ENCODE peak calls at places on chromosomes 2 and 18, in six cellular contexts. One of them, this sample, is unnamed.

GRCh38 chr18:13530879-13531387 is 195.4 kb downstream of the FAM210A start:
- DNase-seq in brain microvascular endothelial cell: peak
- DNase-seq in fibroblast of lung: peak
- DNase-seq in Peyer's patch: peak
- DNase-seq in HCT116: peak
- DNase-seq in fibroblast of pulmonary artery: peak
- DNase-seq in this sample: peak

GRCh38 chr18:75491361-75491760 is 63.9 kb upstream of the SMIM21 start:
- DNase-seq in brain microvascular endothelial cell: no peak
- DNase-seq in fibroblast of lung: no peak
- DNase-seq in Peyer's patch: no peak
- DNase-seq in HCT116: no peak
- DNase-seq in fibroblast of pulmonary artery: no peak
- DNase-seq in this sample: no peak

GRCh38 chr2:200156140-200156858 is 150.2 kb upstream of the SPATS2L start:
- DNase-seq in brain microvascular endothelial cell: peak
- DNase-seq in fibroblast of lung: peak
- DNase-seq in Peyer's patch: no peak
- DNase-seq in HCT116: no peak
- DNase-seq in fibroblast of pulmonary artery: peak
- DNase-seq in this sample: peak

GRCh38 chr2:109062558-109063325 is 66.3 kb upstream of the SH3RF3 start:
- DNase-seq in brain microvascular endothelial cell: no peak
- DNase-seq in fibroblast of lung: no peak
- DNase-seq in Peyer's patch: no peak
- DNase-seq in HCT116: no peak
- DNase-seq in fibroblast of pulmonary artery: no peak
- DNase-seq in this sample: no peak

GRCh38 chr2:196442211-196442610 is 197.3 kb upstream of the CCDC150 start:
- DNase-seq in brain microvascular endothelial cell: no peak
- DNase-seq in fibroblast of lung: no peak
- DNase-seq in Peyer's patch: no peak
- DNase-seq in HCT116: no peak
- DNase-seq in fibroblast of pulmonary artery: no peak
- DNase-seq in this sample: no peak

GRCh38 chr2:73532381-73532780 is 109.8 kb downstream of the NAT8 start:
- DNase-seq in brain microvascular endothelial cell: no peak
- DNase-seq in fibroblast of lung: no peak
- DNase-seq in Peyer's patch: no peak
- DNase-seq in HCT116: no peak
- DNase-seq in fibroblast of pulmonary artery: no peak
- DNase-seq in this sample: no peak

GRCh38 chr2:52113338-52113737 is 1081.4 kb upstream of the NRXN1 start:
- DNase-seq in brain microvascular endothelial cell: peak
- DNase-seq in fibroblast of lung: peak
- DNase-seq in Peyer's patch: no peak
- DNase-seq in HCT116: no peak
- DNase-seq in fibroblast of pulmonary artery: peak
- DNase-seq in this sample: no peak

GRCh38 chr2:166117491-166117890 is 10.3 kb downstream of the SCN1A start:
- DNase-seq in brain microvascular endothelial cell: no peak
- DNase-seq in fibroblast of lung: no peak
- DNase-seq in Peyer's patch: no peak
- DNase-seq in HCT116: no peak
- DNase-seq in fibroblast of pulmonary artery: no peak
- DNase-seq in this sample: no peak

GRCh38 chr18:37085362-37085761 is 256.4 kb downstream of the KIAA1328 start:
- DNase-seq in brain microvascular endothelial cell: no peak
- DNase-seq in fibroblast of lung: no peak
- DNase-seq in Peyer's patch: no peak
- DNase-seq in HCT116: no peak
- DNase-seq in fibroblast of pulmonary artery: no peak
- DNase-seq in this sample: no peak

GRCh38 chr2:218002103-218002502 is 692 bp downstream of the TNS1 start:
- DNase-seq in brain microvascular endothelial cell: no peak
- DNase-seq in fibroblast of lung: no peak
- DNase-seq in Peyer's patch: no peak
- DNase-seq in HCT116: no peak
- DNase-seq in fibroblast of pulmonary artery: no peak
- DNase-seq in this sample: no peak
- H3K4me3 ChIP-seq in brain microvascular endothelial cell: peak
- H3K4me3 ChIP-seq in fibroblast of lung: peak
- H3K4me3 ChIP-seq in Peyer's patch: peak
- H3K4me3 ChIP-seq in HCT116: no peak
- H3K4me3 ChIP-seq in fibroblast of pulmonary artery: peak
- H3K4me3 ChIP-seq in this sample: peak

DNA sequence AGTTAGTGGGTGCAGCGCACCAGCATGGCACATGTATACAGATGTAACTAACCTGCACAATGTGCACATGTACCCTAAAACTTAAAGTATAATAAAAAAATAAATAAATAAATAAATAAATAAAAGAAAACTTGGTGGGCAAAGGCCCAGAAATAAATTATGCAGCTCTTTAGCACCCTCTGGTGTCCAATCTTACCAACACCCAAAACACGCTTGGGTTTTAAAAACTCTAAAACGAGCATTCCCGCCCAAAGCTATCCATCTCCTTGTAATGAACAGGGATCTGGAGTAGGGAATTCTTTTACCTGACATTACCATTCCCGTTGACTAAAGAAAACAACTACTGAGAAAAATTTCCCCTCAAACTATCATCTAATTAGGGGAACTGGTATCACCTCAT is 2005.9 kb upstream of the CELF4 start:
- DNase-seq in brain microvascular endothelial cell: peak
- DNase-seq in fibroblast of lung: peak
- DNase-seq in Peyer's patch: no peak
- DNase-seq in HCT116: no peak
- DNase-seq in fibroblast of pulmonary artery: peak
- DNase-seq in this sample: peak
- TF ChIP-seq CTCF in brain microvascular endothelial cell: peak
- TF ChIP-seq CTCF in fibroblast of lung: peak
- TF ChIP-seq CTCF in Peyer's patch: peak
- TF ChIP-seq CTCF in HCT116: peak
- TF ChIP-seq CTCF in fibroblast of pulmonary artery: peak
- TF ChIP-seq CTCF in this sample: peak

DNA sequence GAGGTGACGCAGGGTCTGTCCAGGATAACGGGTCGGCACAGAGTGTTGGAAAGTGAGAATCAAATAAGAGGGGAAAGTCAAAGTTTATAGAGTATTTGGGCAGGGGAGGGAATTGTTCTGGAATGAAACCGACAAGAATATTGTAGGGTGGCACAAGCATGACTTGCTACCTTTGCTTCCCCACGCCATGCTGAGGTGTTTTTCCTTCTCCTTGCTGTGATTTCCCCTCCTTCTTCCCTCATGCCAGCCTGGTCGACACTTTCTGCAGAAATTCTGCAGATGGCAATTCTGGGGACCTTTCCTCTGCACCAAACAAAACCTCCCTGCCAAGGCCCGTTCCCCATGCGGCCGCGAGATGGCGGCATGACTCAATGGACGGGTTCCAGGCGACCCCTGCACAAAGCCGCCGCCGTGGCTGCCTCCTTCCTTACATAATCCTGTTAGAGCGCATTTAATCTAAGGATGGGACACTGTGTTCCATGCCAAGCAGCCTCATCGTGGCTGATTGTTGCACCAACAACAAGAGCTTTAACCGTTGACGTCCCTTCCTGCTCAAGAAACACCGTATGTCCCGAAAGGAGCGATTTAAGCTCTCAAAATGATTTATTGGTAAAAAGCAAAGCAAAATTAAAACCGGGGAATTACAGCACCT is at the start of gene MRO:
- DNase-seq in brain microvascular endothelial cell: peak
- DNase-seq in fibroblast of lung: peak
- DNase-seq in Peyer's patch: peak
- DNase-seq in HCT116: no peak
- DNase-seq in fibroblast of pulmonary artery: peak
- DNase-seq in this sample: peak
- H3K4me3 ChIP-seq in brain microvascular endothelial cell: peak
- H3K4me3 ChIP-seq in fibroblast of lung: peak
- H3K4me3 ChIP-seq in Peyer's patch: peak
- H3K4me3 ChIP-seq in HCT116: peak
- H3K4me3 ChIP-seq in fibroblast of pulmonary artery: peak
- H3K4me3 ChIP-seq in this sample: peak

GRCh38 chr2:111120253-111121027 is at the start of gene BCL2L11:
- DNase-seq in brain microvascular endothelial cell: peak
- DNase-seq in fibroblast of lung: peak
- DNase-seq in Peyer's patch: peak
- DNase-seq in HCT116: peak
- DNase-seq in fibroblast of pulmonary artery: peak
- DNase-seq in this sample: peak
- TF ChIP-seq CTCF in brain microvascular endothelial cell: no peak
- TF ChIP-seq CTCF in fibroblast of lung: no peak
- TF ChIP-seq CTCF in Peyer's patch: peak
- TF ChIP-seq CTCF in HCT116: peak
- TF ChIP-seq CTCF in fibroblast of pulmonary artery: no peak
- TF ChIP-seq CTCF in this sample: no peak

GRCh38 chr2:222024934-222025890 is 273.6 kb downstream of the PAX3 start:
- DNase-seq in brain microvascular endothelial cell: no peak
- DNase-seq in fibroblast of lung: peak
- DNase-seq in Peyer's patch: no peak
- DNase-seq in HCT116: peak
- DNase-seq in fibroblast of pulmonary artery: peak
- DNase-seq in this sample: peak
- H3K4me3 ChIP-seq in brain microvascular endothelial cell: no peak
- H3K4me3 ChIP-seq in fibroblast of lung: no peak
- H3K4me3 ChIP-seq in Peyer's patch: no peak
- H3K4me3 ChIP-seq in HCT116: no peak
- H3K4me3 ChIP-seq in fibroblast of pulmonary artery: no peak
- H3K4me3 ChIP-seq in this sample: no peak

GRCh38 chr2:236177967-236178909 is 10.1 kb upstream of the GBX2 start:
- DNase-seq in brain microvascular endothelial cell: peak
- DNase-seq in fibroblast of lung: peak
- DNase-seq in Peyer's patch: no peak
- DNase-seq in HCT116: peak
- DNase-seq in fibroblast of pulmonary artery: peak
- DNase-seq in this sample: peak
- TF ChIP-seq CTCF in brain microvascular endothelial cell: peak
- TF ChIP-seq CTCF in fibroblast of lung: peak
- TF ChIP-seq CTCF in Peyer's patch: peak
- TF ChIP-seq CTCF in HCT116: peak
- TF ChIP-seq CTCF in fibroblast of pulmonary artery: peak
- TF ChIP-seq CTCF in this sample: peak